ENCODE peak calls at places on chromosome 19, in six cellular contexts. P, F, Q, J, V and W are unnamed samples.
A peak's percentile ranks its signal among the peaks of the same experiment; 100 is the strongest.

GRCh38 chr19:33419763-33420080 is 46.2 kb downstream of the CEBPG start:
- DNase-seq in F (peak; percentile 79), Q (no peak), V (no peak), J (no peak), P (no peak), W (no peak)

GRCh38 chr19:38224014-38224862 is at the start of gene DPF1:
- DNase-seq in Q (peak; percentile 93), V (no peak), P (peak; percentile 17), F (peak; percentile 96), J (peak; percentile 78), W (peak; percentile 93)

GRCh38 chr19:53132231-53132991 is at the start of gene ZNF415:
- DNase-seq in J (no peak), F (no peak), P (no peak), V (peak; percentile 38), Q (peak; percentile 39), W (no peak)

GRCh38 chr19:4057913-4058695 is 8.6 kb downstream of the ZBTB7A start:
- DNase-seq in J (peak; percentile 90), V (no peak), F (peak; percentile 82), P (no peak), Q (no peak), W (no peak)

GRCh38 chr19:17803264-17803896 is 8.4 kb downstream of the B3GNT3 start:
- DNase-seq in V (no peak), P (no peak), Q (no peak), J (no peak), F (no peak), W (no peak)

GRCh38 chr19:50434525-50434924 is 1.8 kb downstream of the MYBPC2 start:
- DNase-seq in P (no peak), J (no peak), V (no peak), F (peak; percentile 47), Q (no peak), W (no peak)

GRCh38 chr19:50842130-50842529 is 8.8 kb upstream of the KLK15 start:
- DNase-seq in J (no peak), F (no peak), Q (no peak), V (no peak), P (no peak), W (no peak)

GRCh38 chr19:32819415-32820400 is 49.9 kb downstream of the SLC7A9 start:
- DNase-seq in Q (no peak), J (no peak), P (no peak), V (no peak), F (no peak), W (no peak)

GRCh38 chr19:11091343-11092153 is 2.3 kb downstream of the LDLR start:
- DNase-seq in J (peak; percentile 94), P (no peak), F (no peak), V (no peak), Q (no peak), W (no peak)

GRCh38 chr19:11089254-11090013 is at the start of gene LDLR:
- DNase-seq in F (peak; percentile 76), Q (peak; percentile 60), V (peak; percentile 85), P (peak; percentile 72), J (peak; percentile 95), W (peak; percentile 52)

GRCh38 chr19:11088508-11089253 is 582 bp upstream of the LDLR start:
- DNase-seq in J (peak; percentile 81), V (no peak), F (no peak), Q (no peak), P (no peak), W (no peak)

GRCh38 chr19:11092181-11092538 is 2.9 kb downstream of the LDLR start:
- DNase-seq in J (peak; percentile 92), F (no peak), Q (no peak), P (no peak), V (no peak), W (no peak)

DNA sequence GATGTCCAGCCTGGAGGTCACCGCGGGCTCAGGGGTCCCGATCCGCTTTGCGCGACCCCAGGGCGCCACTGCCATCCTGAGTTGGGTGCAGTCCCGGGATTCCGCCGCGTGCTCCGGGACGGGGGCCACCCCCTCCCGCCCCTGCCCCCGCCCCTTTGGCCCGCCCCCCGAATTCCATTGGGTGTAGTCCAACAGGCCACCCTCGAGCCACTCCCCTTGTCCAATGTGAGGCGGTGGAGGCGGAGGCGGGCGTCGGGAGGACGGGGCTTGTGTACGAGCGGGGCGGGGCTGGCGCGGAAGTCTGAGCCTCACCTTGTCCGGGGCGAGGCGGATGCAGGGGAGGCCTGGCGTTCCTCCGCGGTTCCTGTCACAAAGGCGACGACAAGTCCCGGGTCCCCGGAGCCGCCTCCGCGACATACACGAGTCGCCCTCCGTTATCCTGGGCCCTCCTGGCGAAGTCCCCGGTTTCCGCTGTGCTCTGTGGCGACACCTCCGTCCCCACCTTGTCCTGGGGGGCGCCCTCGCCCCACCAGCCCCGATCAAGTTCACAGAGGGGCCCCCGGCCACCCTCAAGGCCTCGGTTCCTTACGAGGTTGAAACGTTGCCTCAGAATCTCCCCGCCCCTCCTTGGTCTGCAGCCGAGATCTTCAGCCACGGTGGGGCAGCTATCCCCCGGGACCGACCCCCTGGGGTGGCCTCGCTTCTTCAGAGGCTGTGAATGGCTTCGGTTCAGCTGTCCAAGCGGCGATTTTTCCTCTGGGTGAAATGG is 1.2 kb downstream of the LDLR start:
- DNase-seq in P (peak; percentile 76), V (peak; percentile 83), Q (peak; percentile 88), J (peak; percentile 92), F (peak; percentile 90), W (peak; percentile 84)
- TF ChIP-seq POLR2A in P (peak; percentile 96), V (peak; percentile 70), Q (peak; percentile 79), J (peak; percentile 90), F (peak; percentile 71), W (peak; percentile 91)

DNA sequence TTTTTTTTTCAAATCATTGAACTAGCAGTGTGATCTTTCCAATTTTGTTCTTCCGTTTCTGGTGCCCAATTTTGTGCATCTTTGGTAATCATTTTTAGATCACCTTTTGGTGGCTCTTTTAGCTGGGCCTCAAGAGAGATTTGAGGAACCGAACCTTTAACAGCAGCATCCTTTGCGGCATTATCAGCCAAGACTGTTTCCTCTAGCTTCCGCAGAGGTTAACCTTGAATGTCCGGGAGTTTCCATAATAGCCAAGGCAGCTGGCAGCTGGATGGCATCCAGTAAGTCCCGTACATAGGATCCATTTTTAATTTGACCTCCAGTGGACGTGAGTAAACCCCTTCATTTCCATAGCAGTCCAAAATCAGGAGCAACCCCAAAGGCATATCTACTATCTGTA is 9.6 kb downstream of the IRGC start:
- DNase-seq in Q (no peak), P (peak; percentile 68), F (no peak), V (no peak), J (no peak), W (no peak)
- TF ChIP-seq TAF1 in Q (no peak), P (no peak), F (no peak), V (no peak), J (no peak), W (no peak)

DNA sequence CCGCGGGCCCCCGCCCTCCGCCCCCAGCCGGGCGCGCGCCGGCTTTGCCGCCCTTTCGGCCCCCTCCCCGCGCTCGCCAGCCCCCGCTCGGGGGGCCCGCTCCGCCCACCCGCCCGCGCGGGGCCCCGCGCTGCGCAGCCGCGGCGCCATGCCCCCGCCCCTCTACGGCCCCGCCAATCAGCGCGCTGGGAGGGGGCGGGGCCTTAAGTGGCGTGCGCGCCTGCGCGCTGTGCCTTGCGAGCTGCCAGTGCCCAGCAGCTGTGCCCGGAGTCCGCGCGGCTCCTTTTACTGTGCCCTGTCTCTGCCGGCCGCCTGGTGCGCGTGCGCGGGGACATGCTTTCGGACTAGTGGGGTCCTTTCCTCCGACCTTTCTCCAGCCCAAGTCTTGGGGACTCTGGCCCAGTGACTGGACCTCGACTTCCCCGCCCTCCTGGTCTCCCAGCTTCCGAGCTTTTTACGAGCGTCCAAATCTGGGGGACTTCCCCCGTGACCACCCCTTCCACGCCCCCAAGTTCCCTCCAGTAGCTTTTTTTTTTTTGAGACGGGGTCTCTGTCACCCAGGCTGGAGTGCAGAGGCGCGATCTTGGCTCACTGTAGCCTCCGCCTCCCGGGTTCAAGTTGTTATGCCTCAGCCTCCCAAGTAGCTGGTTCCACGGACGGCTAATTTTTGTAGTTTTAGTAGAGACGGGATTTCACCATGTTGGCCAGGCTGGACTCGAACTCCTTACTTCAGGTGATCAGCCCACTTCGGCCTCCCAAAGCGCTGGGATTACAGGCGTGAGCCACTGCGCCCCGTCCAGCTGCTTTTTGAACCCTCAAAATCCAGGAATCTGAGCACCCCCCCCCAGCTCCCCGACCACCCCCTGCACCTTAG is at the start of gene MBD3:
- DNase-seq in J (peak; percentile 81), Q (peak; percentile 94), P (peak; percentile 44), V (peak; percentile 88), F (peak; percentile 98), W (peak; percentile 97)
- TF ChIP-seq POLR2AphosphoS5 in J (peak; percentile 86), Q (no peak), P (no peak), V (peak; percentile 44), F (no peak), W (no peak)

GRCh38 chr19:47885067-47885463 is 1.1 kb downstream of the SULT2A1 start:
- DNase-seq in F (no peak), V (no peak), J (peak; percentile 44), P (no peak), Q (no peak), W (no peak)
- TF ChIP-seq POLR2A in F (no peak), V (no peak), J (no peak), P (no peak), Q (no peak), W (no peak)

GRCh38 chr19:45424191-45425058 is 708 bp upstream of the ERCC1 start:
- DNase-seq in F (peak; percentile 69), J (peak; percentile 86), P (no peak), V (no peak), Q (no peak), W (no peak)
- TF ChIP-seq TAF1 in F (no peak), J (no peak), P (no peak), V (no peak), Q (no peak), W (no peak)

DNA sequence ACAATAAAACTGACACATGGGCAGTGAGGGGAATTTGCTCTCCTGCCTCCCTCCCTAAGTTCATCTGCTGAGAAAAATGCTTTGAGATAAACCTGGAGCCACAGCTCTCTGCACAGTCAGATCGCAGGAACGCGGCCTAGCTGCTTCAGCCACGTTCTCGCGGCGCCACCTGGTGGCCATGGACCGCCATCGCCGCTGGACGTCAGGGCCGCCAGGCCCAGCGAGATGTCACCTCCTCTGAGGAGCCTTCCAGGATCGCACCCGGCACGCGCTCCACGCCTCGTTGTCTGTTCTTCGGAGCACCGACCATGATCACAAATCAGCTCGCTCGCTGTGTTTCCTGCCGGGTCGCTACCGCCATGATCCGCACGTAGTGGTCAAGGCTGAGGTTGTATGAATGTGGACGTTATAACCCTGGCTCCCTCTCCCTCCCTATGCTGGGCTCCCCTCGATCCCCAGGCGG is 20.6 kb upstream of the USP29 start:
- DNase-seq in F (peak; percentile 66), Q (peak; percentile 59), J (peak; percentile 49), P (no peak), V (no peak), W (no peak)
- TF ChIP-seq POLR2AphosphoS5 in F (no peak), Q (no peak), J (no peak), P (no peak), V (no peak), W (no peak)

GRCh38 chr19:1249298-1249989 is 1.1 kb downstream of the MIDN start:
- DNase-seq in Q (peak; percentile 94), V (no peak), F (peak; percentile 70), P (no peak), J (peak; percentile 89), W (peak; percentile 92)
- TF ChIP-seq POLR2A in Q (no peak), V (peak; percentile 60), F (peak; percentile 76), P (peak; percentile 90), J (no peak), W (peak; percentile 80)

GRCh38 chr19:6644796-6645195 is 25.2 kb downstream of the TNFSF14 start:
- DNase-seq in J (no peak), P (no peak), F (no peak), V (no peak), Q (no peak), W (no peak)

GRCh38 chr19:6639439-6639838 is 30.5 kb downstream of the TNFSF14 start:
- DNase-seq in Q (no peak), V (no peak), F (no peak), J (no peak), P (no peak), W (no peak)
- TF ChIP-seq TAF1 in Q (no peak), V (no peak), F (no peak), J (no peak), P (no peak), W (no peak)